ENCODE peak calls at places on chromosomes 1 and 21, in six cellular contexts. U, E, Z, F, C and T are unnamed samples.

GRCh38 chr1:54600947-54601725 is 22.2 kb downstream of the FAM151A start:
- DNase-seq in Z (no peak), C (no peak), F (no peak), U (no peak), E (no peak), T (no peak)

GRCh38 chr1:162003061-162003824 is 20.4 kb downstream of the OLFML2B start:
- DNase-seq in F (peak; percentile 87), Z (no peak), U (peak; percentile 44), E (no peak), C (peak; percentile 99), T (peak; percentile 30)

GRCh38 chr1:3903141-3904005 is 3.3 kb upstream of the C1orf174 start:
- DNase-seq in C (peak; percentile 4), E (no peak), Z (no peak), F (no peak), U (no peak), T (no peak)

GRCh38 chr1:32361674-32362473 is 411 bp downstream of the FAM229A start:
- DNase-seq in Z (peak; percentile 37), F (no peak), U (peak; percentile 42), C (no peak), E (peak; percentile 43), T (peak; percentile 17)

GRCh38 chr1:32426489-32427255 is 32.4 kb upstream of the BSDC1 start:
- DNase-seq in Z (peak; percentile 36), E (no peak), C (no peak), F (no peak), U (peak; percentile 13), T (peak; percentile 11)

GRCh38 chr1:6329392-6329791 is 64.2 kb downstream of the ACOT7 start:
- DNase-seq in C (peak; percentile 29), F (no peak), E (no peak), Z (no peak), U (peak; percentile 52), T (no peak)

GRCh38 chr1:26003262-26003661 is 5.4 kb upstream of the PAFAH2 start:
- DNase-seq in U (no peak), F (no peak), Z (no peak), C (no peak), E (no peak), T (no peak)

GRCh38 chr1:235095938-235096562 is 32.6 kb downstream of the TOMM20 start:
- DNase-seq in U (no peak), F (no peak), C (no peak), E (no peak), Z (no peak), T (no peak)

GRCh38 chr1:54859687-54860391 is 27.2 kb downstream of the DHCR24 start:
- DNase-seq in E (no peak), U (no peak), C (peak; percentile 25), Z (no peak), F (no peak), T (no peak)

GRCh38 chr1:243482237-243483022 is 226.6 kb downstream of the SDCCAG8 start:
- DNase-seq in Z (peak; percentile 81), F (peak; percentile 47), U (peak; percentile 85), C (peak; percentile 62), E (no peak), T (peak; percentile 78)

GRCh38 chr1:243487036-243487648 is 231.3 kb downstream of the SDCCAG8 start:
- DNase-seq in Z (no peak), U (no peak), C (no peak), E (no peak), F (no peak), T (peak; percentile 54)

GRCh38 chr1:243483952-243484351 is 228.1 kb downstream of the SDCCAG8 start:
- DNase-seq in U (no peak), Z (no peak), C (no peak), F (no peak), E (no peak), T (no peak)

GRCh38 chr1:243481101-243481500 is 225.3 kb downstream of the SDCCAG8 start:
- DNase-seq in E (no peak), Z (no peak), U (no peak), F (no peak), C (no peak), T (no peak)

GRCh38 chr1:243483084-243483845 is 227.4 kb downstream of the SDCCAG8 start:
- DNase-seq in E (no peak), Z (no peak), F (no peak), U (no peak), C (no peak), T (no peak)
- TF ChIP-seq CTCF in E (peak; percentile 24), Z (peak; percentile 3), F (no peak), U (no peak), C (peak; percentile 47), T (peak; percentile 16)

DNA sequence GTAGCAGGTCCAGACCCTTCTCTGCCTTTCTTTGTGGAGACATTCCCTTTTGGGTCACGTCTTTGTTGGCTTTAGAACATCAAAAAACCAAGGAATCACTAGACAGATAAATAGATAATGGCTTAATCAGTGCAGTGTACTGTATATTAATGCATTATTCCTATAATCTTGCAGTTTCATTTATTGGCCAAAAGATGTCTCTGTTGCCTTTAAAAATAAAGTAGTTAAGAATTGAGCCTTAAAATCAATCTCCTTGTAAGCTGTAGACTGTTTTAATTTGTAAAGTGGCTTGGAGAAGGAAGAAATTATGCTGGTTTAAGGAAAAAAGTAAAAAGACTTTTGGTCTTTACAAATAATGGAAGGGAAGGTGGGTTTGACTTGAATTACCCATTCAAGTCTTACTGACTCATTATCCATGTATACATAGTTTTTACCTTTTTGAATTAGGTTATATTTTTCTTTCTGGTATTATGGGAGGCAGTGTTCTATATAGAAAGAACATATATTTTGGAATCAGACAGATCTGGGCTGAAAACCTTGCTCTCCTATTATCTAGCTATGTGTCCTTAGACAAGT is 84.6 kb downstream of the VPS13D start:
- DNase-seq in C (peak; percentile 54), F (peak; percentile 8), Z (no peak), U (peak; percentile 48), E (peak; percentile 25), T (no peak)
- TF ChIP-seq CTCF in C (peak; percentile 38), F (peak; percentile 34), Z (no peak), U (peak; percentile 40), E (peak; percentile 27), T (peak; percentile 57)

GRCh38 chr1:152022521-152022920 is 14.3 kb downstream of the S100A11 start:
- DNase-seq in C (no peak), Z (no peak), F (no peak), E (no peak), U (no peak), T (no peak)

GRCh38 chr1:152014943-152015342 is 21.3 kb upstream of the S100A10 start:
- DNase-seq in U (no peak), Z (no peak), E (no peak), F (no peak), C (no peak), T (no peak)

GRCh38 chr1:152021557-152021956 is 15.2 kb downstream of the S100A11 start:
- DNase-seq in F (no peak), U (no peak), Z (no peak), C (no peak), E (no peak), T (no peak)

GRCh38 chr1:152015766-152016165 is 21.0 kb downstream of the S100A11 start:
- DNase-seq in E (no peak), U (no peak), F (no peak), C (no peak), Z (no peak), T (no peak)

DNA sequence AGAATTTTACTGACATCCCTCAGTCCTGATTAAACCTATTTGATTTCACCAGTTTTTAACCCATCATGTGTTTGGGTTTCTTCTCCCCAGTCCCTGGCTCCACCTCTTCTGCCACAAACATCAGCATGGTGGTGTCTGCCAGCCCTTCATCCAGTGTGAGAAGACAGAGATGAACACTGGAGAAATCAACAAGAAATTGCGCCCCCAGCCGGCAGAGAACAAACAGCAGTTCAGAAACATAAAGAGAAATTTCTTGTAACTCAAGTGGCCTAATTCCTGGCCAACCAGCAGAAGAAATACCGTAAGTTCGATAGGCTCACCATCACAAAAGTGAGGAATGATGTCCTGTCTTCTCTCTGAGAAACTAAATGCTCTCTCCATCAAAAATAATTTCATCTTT is 18.3 kb downstream of the S100A11 start:
- DNase-seq in F (no peak), Z (peak; percentile 43), C (no peak), E (no peak), U (peak; percentile 27), T (no peak)
- TF ChIP-seq CTCF in F (no peak), Z (peak; percentile 40), C (peak; percentile 52), E (no peak), U (peak; percentile 34), T (peak; percentile 56)

GRCh38 chr1:211258310-211258755 is 833 bp upstream of the RCOR3 start:
- DNase-seq in Z (peak; percentile 68), U (peak; percentile 79), F (peak; percentile 92), C (peak; percentile 86), E (peak; percentile 69), T (peak; percentile 73)
- TF ChIP-seq CTCF in Z (peak; percentile 9), U (peak; percentile 13), F (no peak), C (no peak), E (peak; percentile 12), T (peak; percentile 29)

GRCh38 chr21:25283720-25284119 is 323.6 kb downstream of the MRPL39 start:
- DNase-seq in Z (peak; percentile 46), F (peak; percentile 54), U (peak; percentile 70), C (peak; percentile 37), E (peak; percentile 25), T (peak; percentile 30)
- TF ChIP-seq CTCF in Z (peak; percentile 43), F (peak; percentile 37), U (peak; percentile 55), C (peak; percentile 51), E (peak; percentile 32), T (peak; percentile 65)

GRCh38 chr1:67850611-67851075 is 17.4 kb upstream of the GNG12 start:
- DNase-seq in F (peak; percentile 97), Z (peak; percentile 95), C (peak; percentile 85), E (no peak), U (peak; percentile 90), T (peak; percentile 92)

GRCh38 chr1:67847466-67847865 is 14.2 kb upstream of the GNG12 start:
- DNase-seq in Z (peak; percentile 87), E (no peak), U (peak; percentile 72), C (no peak), F (no peak), T (no peak)

GRCh38 chr1:67851800-67852199 is 18.5 kb upstream of the GNG12 start:
- DNase-seq in E (no peak), Z (no peak), F (no peak), C (no peak), U (no peak), T (no peak)

GRCh38 chr1:67853704-67854103 is 20.4 kb upstream of the GNG12 start:
- DNase-seq in Z (peak; percentile 76), U (peak; percentile 87), E (peak; percentile 22), C (peak; percentile 92), F (peak; percentile 71), T (no peak)

DNA sequence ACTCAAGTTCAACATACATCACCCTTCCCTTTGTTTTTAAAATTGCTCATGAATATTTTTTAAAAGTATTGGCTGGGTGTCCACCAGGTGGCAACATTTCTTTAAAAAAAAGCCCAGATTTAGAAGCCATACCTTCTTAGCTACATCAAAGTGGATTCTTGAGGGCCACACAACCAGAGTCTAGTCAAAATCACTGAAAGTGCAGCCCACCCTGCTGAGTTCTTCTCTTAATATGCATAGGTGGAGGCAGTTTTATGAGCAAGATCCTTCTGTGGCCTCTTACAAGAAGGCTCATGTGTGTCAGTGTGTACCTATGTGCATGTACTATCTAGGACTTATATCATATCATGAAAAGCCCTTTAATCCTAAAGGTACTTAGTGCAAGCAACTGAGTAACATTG is 16.9 kb upstream of the GNG12 start:
- DNase-seq in Z (peak; percentile 60), U (peak; percentile 67), C (peak; percentile 72), F (peak; percentile 49), E (peak; percentile 18), T (no peak)
- TF ChIP-seq CTCF in Z (peak; percentile 52), U (peak; percentile 50), C (peak; percentile 32), F (peak; percentile 49), E (peak; percentile 57), T (peak; percentile 78)